ENCODE peak calls at places on chromosomes 5 and 9, in ten cellular contexts. N is fibroblast of lung, Q is IMR-90, S is HCT116, O is mammary epithelial cell, P is HepG2, F is OCI-LY7, D is PC-3, H is GM23338, U is PC-9. M is an unnamed sample.
A peak's percentile ranks its signal among the peaks of the same experiment; 100 is the strongest.

GRCh38 chr5:168683247-168683926 is 104.2 kb upstream of the PANK3 start:
- DNase-seq in N (no peak), Q (no peak), S (no peak), O (no peak), P (no peak), F (no peak), D (no peak), H (no peak), U (no peak), M (no peak)

GRCh38 chr5:135451581-135452360 is at the start of gene TIFAB:
- DNase-seq in N (no peak), Q (no peak), S (no peak), O (no peak), P (no peak), F (no peak), D (no peak), H (no peak), U (no peak), M (no peak)

GRCh38 chr9:114059047-114059803 is 18.9 kb downstream of the AMBP start:
- DNase-seq in N (no peak), Q (no peak), S (no peak), O (no peak), P (peak; percentile 29), F (no peak), D (no peak), H (no peak), U (no peak), M (no peak)

GRCh38 chr5:6714221-6715041 is 1.2 kb downstream of the TENT4A start:
- DNase-seq in N (no peak), Q (no peak), S (no peak), O (no peak), P (no peak), F (no peak), D (peak; percentile 55), H (peak; percentile 35), U (no peak), M (peak; percentile 70)

GRCh38 chr5:149205625-149206523 is 64.6 kb downstream of the ABLIM3 start:
- DNase-seq in N (peak; percentile 99), Q (peak; percentile 93), S (no peak), O (no peak), P (no peak), F (no peak), D (peak; percentile 48), H (no peak), U (peak; percentile 49), M (no peak)

GRCh38 chr9:134205636-134206316 is 41.4 kb upstream of the RNU6ATAC start:
- DNase-seq in N (no peak), Q (peak; percentile 28), S (no peak), O (no peak), P (no peak), F (no peak), D (no peak), H (no peak), U (no peak), M (no peak)

GRCh38 chr5:111719773-111720172 is 37.2 kb downstream of the NREP start:
- DNase-seq in N (no peak), Q (no peak), S (no peak), O (no peak), P (peak; percentile 54), F (no peak), D (no peak), H (no peak), U (no peak), M (no peak)

GRCh38 chr9:93956183-93956784 is 1.1 kb upstream of the BARX1 start:
- DNase-seq in N (no peak), Q (no peak), S (no peak), O (no peak), P (no peak), F (no peak), D (no peak), H (no peak), U (no peak), M (no peak)

GRCh38 chr5:157463621-157464407 is 3.8 kb downstream of the NIPAL4 start:
- DNase-seq in N (peak; percentile 22), Q (peak; percentile 57), S (peak; percentile 50), O (peak; percentile 67), P (no peak), F (no peak), D (peak; percentile 64), H (no peak), U (no peak), M (no peak)

GRCh38 chr9:94853887-94854286 is 127.4 kb downstream of the AOPEP start:
- DNase-seq in N (no peak), Q (peak; percentile 32), S (peak; percentile 75), O (peak; percentile 81), P (peak; percentile 94), F (no peak), D (peak; percentile 69), H (no peak), U (peak; percentile 66), M (no peak)

GRCh38 chr9:133494636-133495326 is 15.9 kb upstream of the SLC2A6 start:
- DNase-seq in N (no peak), Q (no peak), S (no peak), O (no peak), P (peak; percentile 16), F (no peak), D (no peak), H (no peak), U (no peak), M (no peak)

GRCh38 chr5:129125819-129126218 is 31.3 kb downstream of the ISOC1 start:
- DNase-seq in N (no peak), Q (no peak), S (no peak), O (no peak), P (no peak), F (no peak), D (no peak), H (no peak), U (no peak), M (peak; percentile 19)
- TF ChIP-seq CTCF in N (no peak), Q (no peak), S (peak; percentile 1), O (no peak), P (no peak), F (peak; percentile 30), D (peak; percentile 28), H (no peak), U (peak; percentile 11), M (peak; percentile 2)

GRCh38 chr9:4615251-4615650 is 46.8 kb upstream of the PLPP6 start:
- DNase-seq in N (peak; percentile 21), Q (peak; percentile 64), S (no peak), O (peak; percentile 45), P (no peak), F (no peak), D (peak; percentile 4), H (no peak), U (no peak), M (no peak)
- H2AFZ ChIP-seq in N (no peak overlapping the region), Q (no peak overlapping the region), S (no peak overlapping the region), O (no peak overlapping the region), P (no peak overlapping the region), F (no peak overlapping the region), D (no peak overlapping the region), H (no peak overlapping the region), U (no peak overlapping the region), M (no peak overlapping the region)

DNA sequence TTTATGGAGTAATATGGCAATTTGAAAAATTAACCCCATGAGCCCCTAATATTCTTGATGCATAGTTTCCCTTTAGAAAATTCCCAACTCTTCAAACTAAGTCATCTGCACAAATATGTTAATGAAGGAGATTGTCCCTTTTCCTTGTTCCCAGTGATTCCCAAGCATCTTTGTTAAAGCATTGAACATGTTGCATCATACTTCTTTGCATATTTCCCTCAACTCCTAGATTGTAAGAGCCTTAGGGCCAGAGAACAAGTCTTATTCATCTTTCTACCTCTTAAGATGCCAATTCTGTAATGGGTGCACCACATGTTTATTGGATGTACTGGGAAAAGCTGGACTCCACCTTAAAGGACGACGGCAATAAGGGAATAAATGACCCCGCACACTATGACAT is 223.4 kb downstream of the PLK2 start:
- DNase-seq in N (no peak), Q (no peak), S (no peak), O (no peak), P (no peak), F (no peak), D (no peak), H (no peak), U (no peak), M (no peak)
- H3K4me2 ChIP-seq in N (no peak overlapping the region), Q (no peak overlapping the region), S (no peak overlapping the region), O (no peak overlapping the region), P (no peak overlapping the region), F (no peak overlapping the region), D (no peak overlapping the region), H (no peak overlapping the region), U (no peak overlapping the region), M (no peak overlapping the region)

GRCh38 chr5:180156141-180156540 is 52.9 kb downstream of the RASGEF1C start:
- DNase-seq in N (no peak), Q (no peak), S (no peak), O (no peak), P (no peak), F (no peak), D (no peak), H (peak; percentile 50), U (no peak), M (no peak)
- TF ChIP-seq CTCF in N (no peak), Q (no peak), S (no peak), O (no peak), P (peak; percentile 21), F (no peak), D (no peak), H (peak; percentile 49), U (no peak), M (no peak)

M was measured in neural progenitor cell.